ENCODE peak calls at places on chromosome 1, in five cellular contexts. One of them, this sample, is unnamed.

GRCh38 chr1:76576876-76577817 is 290.1 kb upstream of the ST6GALNAC5 start:
- DNase-seq in HCT116: no peak
- DNase-seq in cardiac muscle cell: no peak
- DNase-seq in dorsolateral prefrontal cortex: no peak
- DNase-seq in CD8-positive, alpha-beta T cell: no peak
- DNase-seq in this sample: no peak

GRCh38 chr1:164635784-164636729 is 77.1 kb downstream of the PBX1 start:
- DNase-seq in cardiac muscle cell: no peak
- DNase-seq in HCT116: no peak
- DNase-seq in dorsolateral prefrontal cortex: no peak
- DNase-seq in CD8-positive, alpha-beta T cell: no peak
- DNase-seq in this sample: no peak

GRCh38 chr1:54300395-54300794 is 100.4 kb downstream of the MRPL37 start:
- DNase-seq in cardiac muscle cell: no peak
- DNase-seq in dorsolateral prefrontal cortex: no peak
- DNase-seq in CD8-positive, alpha-beta T cell: no peak
- DNase-seq in HCT116: no peak
- DNase-seq in this sample: no peak

GRCh38 chr1:97647776-97648175 is 273.1 kb downstream of the DPYD start:
- DNase-seq in cardiac muscle cell: no peak
- DNase-seq in HCT116: no peak
- DNase-seq in CD8-positive, alpha-beta T cell: no peak
- DNase-seq in dorsolateral prefrontal cortex: no peak
- DNase-seq in this sample: no peak

GRCh38 chr1:241269116-241269515 is 87.9 kb downstream of the RGS7 start:
- DNase-seq in HCT116: no peak
- DNase-seq in dorsolateral prefrontal cortex: no peak
- DNase-seq in cardiac muscle cell: peak
- DNase-seq in CD8-positive, alpha-beta T cell: no peak
- DNase-seq in this sample: no peak

GRCh38 chr1:90782046-90782445 is 64.9 kb upstream of the BARHL2 start:
- DNase-seq in HCT116: no peak
- DNase-seq in cardiac muscle cell: no peak
- DNase-seq in CD8-positive, alpha-beta T cell: no peak
- DNase-seq in dorsolateral prefrontal cortex: no peak
- DNase-seq in this sample: no peak

GRCh38 chr1:114956570-114956969 is 73.1 kb upstream of the TSHB start:
- DNase-seq in dorsolateral prefrontal cortex: no peak
- DNase-seq in CD8-positive, alpha-beta T cell: no peak
- DNase-seq in HCT116: peak
- DNase-seq in cardiac muscle cell: peak
- DNase-seq in this sample: peak

GRCh38 chr1:38135621-38136414 is 89.2 kb upstream of the POU3F1 start:
- DNase-seq in CD8-positive, alpha-beta T cell: no peak
- DNase-seq in HCT116: no peak
- DNase-seq in cardiac muscle cell: peak
- DNase-seq in dorsolateral prefrontal cortex: no peak
- DNase-seq in this sample: no peak

GRCh38 chr1:155069551-155070391 is 6.2 kb downstream of the EFNA4 start:
- DNase-seq in cardiac muscle cell: no peak
- DNase-seq in dorsolateral prefrontal cortex: no peak
- DNase-seq in HCT116: no peak
- DNase-seq in CD8-positive, alpha-beta T cell: no peak
- DNase-seq in this sample: no peak

GRCh38 chr1:147384805-147385204 is 142.3 kb downstream of the CHD1L start:
- DNase-seq in dorsolateral prefrontal cortex: no peak
- DNase-seq in CD8-positive, alpha-beta T cell: no peak
- DNase-seq in cardiac muscle cell: no peak
- DNase-seq in HCT116: no peak
- DNase-seq in this sample: no peak

GRCh38 chr1:147388969-147389368 is 146.5 kb downstream of the CHD1L start:
- DNase-seq in HCT116: no peak
- DNase-seq in cardiac muscle cell: no peak
- DNase-seq in CD8-positive, alpha-beta T cell: no peak
- DNase-seq in dorsolateral prefrontal cortex: no peak
- DNase-seq in this sample: no peak

GRCh38 chr1:147391114-147391513 is 148.6 kb downstream of the CHD1L start:
- DNase-seq in HCT116: no peak
- DNase-seq in cardiac muscle cell: no peak
- DNase-seq in CD8-positive, alpha-beta T cell: no peak
- DNase-seq in dorsolateral prefrontal cortex: no peak
- DNase-seq in this sample: no peak

GRCh38 chr1:147389532-147390184 is 147.2 kb downstream of the CHD1L start:
- DNase-seq in cardiac muscle cell: peak
- DNase-seq in dorsolateral prefrontal cortex: no peak
- DNase-seq in CD8-positive, alpha-beta T cell: no peak
- DNase-seq in HCT116: peak
- DNase-seq in this sample: peak

GRCh38 chr1:147390185-147390542 is 147.7 kb downstream of the CHD1L start:
- DNase-seq in CD8-positive, alpha-beta T cell: no peak
- DNase-seq in cardiac muscle cell: no peak
- DNase-seq in HCT116: no peak
- DNase-seq in dorsolateral prefrontal cortex: no peak
- DNase-seq in this sample: no peak
- TF ChIP-seq CTCF in CD8-positive, alpha-beta T cell: no peak
- TF ChIP-seq CTCF in cardiac muscle cell: no peak
- TF ChIP-seq CTCF in HCT116: no peak
- TF ChIP-seq CTCF in dorsolateral prefrontal cortex: no peak
- TF ChIP-seq CTCF in this sample: no peak

DNA sequence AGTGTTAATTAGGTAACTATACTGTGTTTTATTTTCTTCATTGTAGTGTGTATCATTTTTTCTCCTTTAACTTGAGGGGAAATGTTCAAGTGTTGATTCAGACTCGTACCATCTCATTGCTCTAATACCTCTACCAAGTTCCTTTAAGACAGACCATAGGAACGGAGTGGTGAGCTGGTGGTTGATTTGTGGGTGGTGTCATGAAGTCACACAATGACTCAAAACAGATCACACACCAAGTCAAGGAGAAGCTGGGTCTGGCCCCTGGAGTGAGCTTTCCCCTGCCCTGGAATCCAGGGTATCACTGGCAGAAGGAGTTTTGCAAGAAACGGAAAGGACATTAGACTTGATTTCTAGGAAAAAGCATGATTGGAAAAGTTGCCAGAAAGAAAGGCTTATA is 79.5 kb downstream of the TBX19 start:
- DNase-seq in cardiac muscle cell: no peak
- DNase-seq in dorsolateral prefrontal cortex: no peak
- DNase-seq in CD8-positive, alpha-beta T cell: no peak
- DNase-seq in HCT116: no peak
- DNase-seq in this sample: no peak
- H3K4me3 ChIP-seq in cardiac muscle cell: no peak
- H3K4me3 ChIP-seq in dorsolateral prefrontal cortex: no peak
- H3K4me3 ChIP-seq in CD8-positive, alpha-beta T cell: no peak
- H3K4me3 ChIP-seq in HCT116: no peak
- H3K4me3 ChIP-seq in this sample: no peak

GRCh38 chr1:230277201-230277771 is 148.8 kb downstream of the PGBD5 start:
- DNase-seq in cardiac muscle cell: no peak
- DNase-seq in dorsolateral prefrontal cortex: no peak
- DNase-seq in CD8-positive, alpha-beta T cell: no peak
- DNase-seq in HCT116: no peak
- DNase-seq in this sample: no peak
- TF ChIP-seq CTCF in cardiac muscle cell: no peak
- TF ChIP-seq CTCF in dorsolateral prefrontal cortex: no peak
- TF ChIP-seq CTCF in CD8-positive, alpha-beta T cell: no peak
- TF ChIP-seq CTCF in HCT116: no peak
- TF ChIP-seq CTCF in this sample: no peak

GRCh38 chr1:226827458-226827857 is 43.0 kb upstream of the PSEN2 start:
- DNase-seq in cardiac muscle cell: peak
- DNase-seq in HCT116: no peak
- DNase-seq in CD8-positive, alpha-beta T cell: no peak
- DNase-seq in dorsolateral prefrontal cortex: no peak
- DNase-seq in this sample: no peak

GRCh38 chr1:226827968-226828513 is 42.4 kb upstream of the PSEN2 start:
- DNase-seq in dorsolateral prefrontal cortex: peak
- DNase-seq in cardiac muscle cell: peak
- DNase-seq in CD8-positive, alpha-beta T cell: peak
- DNase-seq in HCT116: peak
- DNase-seq in this sample: peak

GRCh38 chr1:226829105-226829504 is 41.3 kb upstream of the PSEN2 start:
- DNase-seq in cardiac muscle cell: no peak
- DNase-seq in dorsolateral prefrontal cortex: no peak
- DNase-seq in HCT116: no peak
- DNase-seq in CD8-positive, alpha-beta T cell: no peak
- DNase-seq in this sample: no peak

GRCh38 chr1:226831953-226832352 is 38.5 kb upstream of the PSEN2 start:
- DNase-seq in CD8-positive, alpha-beta T cell: no peak
- DNase-seq in cardiac muscle cell: no peak
- DNase-seq in HCT116: no peak
- DNase-seq in dorsolateral prefrontal cortex: no peak
- DNase-seq in this sample: no peak

DNA sequence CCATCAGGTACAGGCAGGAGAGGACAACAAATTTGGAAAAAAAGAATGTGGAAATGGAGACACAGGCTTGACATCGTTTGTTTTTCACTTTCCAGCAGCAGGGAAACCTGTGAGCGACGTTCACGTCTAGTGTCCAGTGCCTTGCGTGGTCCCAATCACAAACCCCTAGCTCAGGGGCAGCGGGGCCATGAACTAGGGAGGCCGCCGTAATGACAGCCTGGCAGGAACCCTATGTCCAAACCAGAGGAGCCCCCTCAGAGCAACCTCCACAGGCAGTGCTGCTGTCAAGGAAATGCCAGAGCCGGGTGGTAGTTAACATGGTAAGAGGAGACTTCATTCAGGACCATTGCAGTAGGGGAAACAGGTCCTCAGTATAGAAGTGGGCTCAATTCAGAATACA is 37.8 kb upstream of the PSEN2 start:
- DNase-seq in CD8-positive, alpha-beta T cell: no peak
- DNase-seq in HCT116: no peak
- DNase-seq in cardiac muscle cell: no peak
- DNase-seq in dorsolateral prefrontal cortex: no peak
- DNase-seq in this sample: no peak
- H3K4me3 ChIP-seq in CD8-positive, alpha-beta T cell: no peak
- H3K4me3 ChIP-seq in HCT116: no peak
- H3K4me3 ChIP-seq in cardiac muscle cell: no peak
- H3K4me3 ChIP-seq in dorsolateral prefrontal cortex: no peak
- H3K4me3 ChIP-seq in this sample: no peak

GRCh38 chr1:223831755-223832636 is 13.8 kb downstream of the TP53BP2 start:
- DNase-seq in CD8-positive, alpha-beta T cell: no peak
- DNase-seq in HCT116: no peak
- DNase-seq in dorsolateral prefrontal cortex: no peak
- DNase-seq in cardiac muscle cell: no peak
- DNase-seq in this sample: no peak

GRCh38 chr1:223833948-223834347 is 11.8 kb downstream of the TP53BP2 start:
- DNase-seq in dorsolateral prefrontal cortex: no peak
- DNase-seq in CD8-positive, alpha-beta T cell: no peak
- DNase-seq in cardiac muscle cell: no peak
- DNase-seq in HCT116: no peak
- DNase-seq in this sample: no peak

GRCh38 chr1:223829678-223830077 is 16.1 kb downstream of the TP53BP2 start:
- DNase-seq in CD8-positive, alpha-beta T cell: no peak
- DNase-seq in dorsolateral prefrontal cortex: no peak
- DNase-seq in HCT116: no peak
- DNase-seq in cardiac muscle cell: no peak
- DNase-seq in this sample: no peak

GRCh38 chr1:223834660-223835263 is 11.0 kb downstream of the TP53BP2 start:
- DNase-seq in dorsolateral prefrontal cortex: no peak
- DNase-seq in HCT116: no peak
- DNase-seq in cardiac muscle cell: no peak
- DNase-seq in CD8-positive, alpha-beta T cell: no peak
- DNase-seq in this sample: no peak

GRCh38 chr1:223832637-223832943 is 13.2 kb downstream of the TP53BP2 start:
- DNase-seq in dorsolateral prefrontal cortex: no peak
- DNase-seq in cardiac muscle cell: peak
- DNase-seq in HCT116: no peak
- DNase-seq in CD8-positive, alpha-beta T cell: no peak
- DNase-seq in this sample: no peak
- TF ChIP-seq CTCF in dorsolateral prefrontal cortex: no peak
- TF ChIP-seq CTCF in cardiac muscle cell: no peak
- TF ChIP-seq CTCF in HCT116: no peak
- TF ChIP-seq CTCF in CD8-positive, alpha-beta T cell: no peak
- TF ChIP-seq CTCF in this sample: no peak